ENCODE peak calls at places on chromosome 20, in four cellular contexts. T is WTC11, D is K562, Z is GM12878. L is an unnamed sample.

GRCh38 chr20:39538317-39538716 is 576.2 kb downstream of the DHX35 start:
- DNase-seq in T (no peak), D (no peak), Z (no peak), L (no peak)

GRCh38 chr20:64109831-64110391 is 2.5 kb upstream of the NPBWR2 start:
- DNase-seq in T (peak; percentile 10), D (no peak), Z (no peak), L (no peak)

GRCh38 chr20:18543932-18544331 is 23.3 kb upstream of the SMIM26 start:
- DNase-seq in T (no peak), D (no peak), Z (no peak), L (no peak)

GRCh38 chr20:40319056-40319455 is 370.0 kb downstream of the MAFB start:
- DNase-seq in T (no peak), D (no peak), Z (no peak), L (no peak)

GRCh38 chr20:50491926-50492634 is 18.1 kb upstream of the PTPN1 start:
- DNase-seq in T (no peak), D (no peak), Z (no peak), L (no peak)

GRCh38 chr20:10540636-10541493 is 105.8 kb downstream of the SLX4IP start:
- DNase-seq in T (no peak), D (no peak), Z (no peak), L (peak; percentile 99)

GRCh38 chr20:47349365-47350180 is 6.9 kb downstream of the ZMYND8 start:
- DNase-seq in T (no peak), D (no peak), Z (no peak), L (no peak)

GRCh38 chr20:6051505-6051904 is 2.4 kb downstream of the LRRN4 start:
- DNase-seq in T (no peak), D (no peak), Z (no peak), L (peak; percentile 33)

GRCh38 chr20:61271273-61272221 is 19.5 kb downstream of the CDH4 start:
- DNase-seq in T (no peak), D (no peak), Z (no peak), L (no peak)

GRCh38 chr20:35301426-35301825 is 9.2 kb upstream of the FAM83C start:
- DNase-seq in T (no peak), D (no peak), Z (no peak), L (no peak)

GRCh38 chr20:60213126-60213893 is 255.1 kb downstream of the CDH26 start:
- DNase-seq in T (no peak), D (no peak), Z (no peak), L (no peak)

DNA sequence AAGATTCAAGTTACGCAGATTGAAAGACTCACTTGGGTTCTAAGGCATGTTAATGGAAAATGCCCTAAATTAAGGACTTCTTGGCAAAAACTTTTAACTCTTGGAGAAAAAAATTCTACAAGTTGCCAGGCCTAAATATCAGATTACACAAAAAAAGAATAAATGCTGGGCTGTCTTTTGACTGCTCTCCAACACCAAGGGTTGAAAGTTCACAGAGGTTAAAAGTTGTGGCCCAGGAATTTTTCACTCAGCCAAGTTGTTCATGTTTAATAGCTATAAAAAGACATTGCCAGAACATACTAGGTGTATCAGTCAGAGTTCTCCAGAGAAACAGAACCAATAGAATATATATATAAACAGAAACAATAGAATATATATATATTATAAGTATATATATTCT is 268.3 kb upstream of the PRND start:
- DNase-seq in T (no peak), D (no peak), Z (no peak), L (no peak)
- TF ChIP-seq TCF7 in T (no peak), D (no peak), Z (no peak), L (no peak)

DNA sequence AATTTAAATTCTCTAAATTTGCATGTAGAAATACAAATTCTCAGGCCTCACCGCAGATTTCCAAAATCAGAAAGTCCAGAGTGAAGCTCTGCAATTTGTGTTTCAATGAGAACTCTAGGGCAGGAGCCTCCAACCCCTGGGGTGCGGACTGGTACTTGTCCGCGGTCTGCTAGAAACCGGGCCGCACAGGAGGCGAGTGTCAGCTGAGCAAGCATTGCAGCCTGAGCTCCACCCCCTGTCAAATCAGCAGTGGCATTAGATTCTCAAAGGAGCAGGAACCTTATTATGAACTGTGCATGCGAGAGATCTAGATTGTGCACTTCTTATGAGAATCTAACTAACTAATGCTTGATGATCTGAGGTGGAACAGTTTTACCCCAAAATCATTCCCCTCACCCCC is 203.0 kb upstream of the PCSK2 start:
- DNase-seq in T (peak; percentile 60), D (no peak), Z (no peak), L (no peak)
- TF ChIP-seq TCF7 in T (no peak), D (no peak), Z (no peak), L (no peak)

GRCh38 chr20:31693987-31694661 is 28.5 kb downstream of the BCL2L1 start:
- DNase-seq in T (peak; percentile 29), D (peak; percentile 61), Z (no peak), L (no peak)
- TF ChIP-seq TCF7 in T (no peak), D (no peak), Z (no peak), L (no peak)

DNA sequence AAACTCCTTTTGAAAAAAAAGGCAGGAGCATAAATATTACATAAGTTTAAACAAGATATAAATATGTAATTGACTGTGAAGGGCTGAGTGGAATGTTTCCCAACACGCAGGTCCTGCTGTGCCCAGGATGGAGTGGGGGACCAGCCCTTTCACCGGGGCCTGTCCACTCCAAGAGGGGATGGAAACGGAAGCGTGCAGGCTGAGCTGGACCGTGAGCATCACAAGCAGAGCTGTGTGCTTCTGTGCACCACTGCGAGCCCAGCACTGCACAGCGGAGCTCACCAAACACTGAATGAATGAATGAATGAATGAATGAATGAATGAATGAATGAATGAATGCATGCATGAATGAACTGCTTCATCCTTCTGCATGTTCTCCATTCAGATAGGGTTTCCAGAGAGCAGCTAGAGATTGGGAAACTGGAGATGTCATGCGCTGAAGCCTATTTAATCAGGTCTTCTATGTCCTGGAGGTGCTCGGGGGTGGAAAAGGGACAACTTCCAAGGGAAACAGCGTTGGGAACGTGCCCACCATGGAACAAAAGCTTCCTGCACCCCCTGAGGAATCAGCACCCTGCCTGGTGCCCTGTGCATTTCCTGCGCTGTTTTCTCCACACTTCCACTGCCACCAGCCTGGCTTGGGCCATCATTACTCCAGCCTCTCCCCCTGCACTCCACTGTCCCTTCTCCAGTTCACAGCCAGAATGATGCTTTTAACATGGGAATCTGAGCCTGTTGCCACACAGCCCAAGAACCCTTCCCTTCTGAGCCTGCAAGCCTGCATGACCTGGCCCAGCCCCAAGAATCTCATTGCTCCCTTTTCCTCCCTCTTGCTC is 157.6 kb downstream of the ANKRD60 start:
- DNase-seq in T (no peak), D (no peak), Z (no peak), L (no peak)
- TF ChIP-seq TCF7 in T (no peak), D (no peak), Z (no peak), L (no peak)

DNA sequence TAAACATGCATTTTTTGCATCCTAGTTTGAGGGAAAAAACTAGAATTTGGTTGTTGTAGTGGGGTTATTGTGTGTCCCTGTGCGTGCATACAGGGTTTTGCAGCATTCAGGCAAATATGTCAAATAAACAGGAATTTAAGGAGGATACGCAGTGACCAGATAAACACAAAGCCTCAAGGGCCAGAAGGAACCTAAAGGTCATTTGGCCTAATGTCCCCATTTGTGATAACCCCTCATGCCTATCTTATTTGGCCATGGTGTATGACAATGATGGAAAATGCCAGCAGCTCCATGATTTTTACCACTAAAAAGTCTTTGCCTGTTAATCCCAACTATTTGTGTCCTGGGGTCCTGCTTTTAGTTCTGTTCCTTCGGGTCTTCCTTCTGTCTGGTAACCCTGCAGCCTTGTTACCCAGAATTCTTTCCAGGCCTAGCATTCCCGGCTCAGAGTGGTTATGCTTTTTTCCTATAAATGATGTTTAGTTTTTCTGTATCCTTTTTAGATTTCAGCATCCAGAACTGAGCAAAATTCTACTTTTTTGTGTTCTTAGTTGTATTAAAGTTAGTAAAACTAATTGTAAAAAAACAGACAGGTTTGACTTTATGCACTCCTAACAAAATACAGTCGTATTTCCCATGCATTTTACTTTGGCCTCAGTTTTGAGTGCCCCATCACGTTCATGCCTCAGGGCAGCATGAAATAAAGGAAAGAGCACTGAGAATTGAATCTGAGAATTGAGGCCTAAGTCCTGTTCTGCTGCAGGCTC is 4.4 kb downstream of the STX16 start:
- DNase-seq in T (no peak), D (no peak), Z (no peak), L (no peak)
- TF ChIP-seq TCF7 in T (no peak), D (no peak), Z (no peak), L (no peak)

GRCh38 chr20:33516882-33517281 is 27.0 kb downstream of the CBFA2T2 start:
- DNase-seq in T (no peak), D (no peak), Z (no peak), L (no peak)
- TF ChIP-seq TCF7 in T (no peak), D (no peak), Z (no peak), L (no peak)

GRCh38 chr20:19785173-19785799 is 27.2 kb downstream of the RIN2 start:
- DNase-seq in T (no peak), D (no peak), Z (no peak), L (no peak)
- TF ChIP-seq TCF7 in T (no peak), D (no peak), Z (no peak), L (no peak)

DNA sequence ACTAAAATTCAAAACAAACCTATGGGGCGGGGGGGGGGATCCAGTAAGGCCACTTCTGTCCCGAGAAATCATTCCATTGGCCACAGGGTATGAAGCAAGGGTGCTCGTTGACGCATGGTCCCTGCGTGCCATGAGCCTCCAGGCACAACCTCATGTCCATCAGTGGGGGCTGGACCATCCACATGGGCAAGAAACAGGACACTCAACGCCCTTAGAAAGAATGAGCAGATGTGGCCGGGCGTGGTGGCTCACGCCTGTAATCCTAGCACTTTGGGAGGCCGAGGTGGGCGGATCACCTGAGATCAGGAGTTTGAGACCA is 12.1 kb downstream of the TGM2 start:
- DNase-seq in T (no peak), D (no peak), Z (no peak), L (no peak)
- TF ChIP-seq TCF7 in T (no peak), D (no peak), Z (no peak), L (no peak)